ENCODE peak calls at places on chromosomes 6 and 20, in eight cellular contexts. Q is foreskin fibroblast; G is psoas muscle; Y is mesothelial cell of epicardium; X is activated CD4-positive, CD25-positive, alpha-beta regulatory T cell; T is adrenal gland; K is posterior cingulate gyrus; M is transverse colon. N is an unnamed sample.

GRCh38 chr20:57030611-57031600 is 235.5 kb downstream of the BMP7 start:
- DNase-seq in Q (peak), G (no peak), Y (no peak), X (no peak), T (no peak), K (no peak), M (no peak), N (peak)

GRCh38 chr6:39819676-39820075 is 27.5 kb downstream of the DAAM2 start:
- DNase-seq in Q (peak), G (no peak), Y (no peak), X (no peak), T (no peak), K (no peak), M (no peak), N (no peak)

GRCh38 chr6:105692630-105693212 is 289.8 kb upstream of the PREP start:
- DNase-seq in Q (no peak), G (no peak), Y (no peak), X (no peak), T (no peak), K (no peak), M (no peak), N (no peak)

GRCh38 chr6:112205521-112206458 is 48.6 kb downstream of the LAMA4 start:
- DNase-seq in Q (peak), G (no peak), Y (no peak), X (no peak), T (no peak), K (no peak), M (no peak), N (peak)

GRCh38 chr20:34978092-34978744 is 22.6 kb downstream of the MYH7B start:
- DNase-seq in Q (no peak), G (no peak), Y (no peak), X (no peak), T (no peak), K (peak), M (no peak), N (no peak)

GRCh38 chr20:52610749-52611148 is 361.4 kb upstream of the TSHZ2 start:
- DNase-seq in Q (no peak), G (no peak), Y (no peak), X (no peak), T (no peak), K (no peak), M (no peak), N (no peak)

GRCh38 chr6:150891886-150892485 is 26.5 kb downstream of the MTHFD1L start:
- DNase-seq in Q (peak), G (peak), Y (no peak), X (peak), T (peak), K (no peak), M (peak), N (peak)

GRCh38 chr6:161169690-161170089 is 104.2 kb downstream of the AGPAT4 start:
- DNase-seq in Q (peak), G (peak), Y (no peak), X (no peak), T (peak), K (no peak), M (no peak), N (no peak)

GRCh38 chr20:2914160-2914559 is 40.9 kb downstream of the PTPRA start:
- DNase-seq in Q (peak), G (no peak), Y (no peak), X (no peak), T (no peak), K (no peak), M (no peak), N (no peak)

GRCh38 chr6:115053169-115053860 is 710.5 kb upstream of the HS3ST5 start:
- DNase-seq in Q (no peak), G (no peak), Y (no peak), X (no peak), T (no peak), K (no peak), M (no peak), N (no peak)

GRCh38 chr6:49693512-49693911 is 19.8 kb downstream of the CRISP2 start:
- DNase-seq in Q (no peak), G (no peak), Y (no peak), X (no peak), T (no peak), K (no peak), M (no peak), N (no peak)

GRCh38 chr6:906920-907319 is 214.0 kb upstream of the EXOC2 start:
- DNase-seq in Q (no peak), G (no peak), Y (no peak), X (no peak), T (no peak), K (no peak), M (no peak), N (no peak)

GRCh38 chr6:122947355-122947754 is 48.7 kb upstream of the CLVS2 start:
- DNase-seq in Q (no peak), G (no peak), Y (no peak), X (no peak), T (no peak), K (no peak), M (no peak), N (no peak)

GRCh38 chr6:168605964-168606363 is 165.0 kb downstream of the SMOC2 start:
- DNase-seq in Q (no peak), G (no peak), Y (no peak), X (no peak), T (no peak), K (no peak), M (no peak), N (no peak)

GRCh38 chr6:96923871-96924493 is 546 bp upstream of the KLHL32 start:
- DNase-seq in Q (peak), G (no peak), Y (no peak), X (no peak), T (no peak), K (no peak), M (no peak), N (peak)

GRCh38 chr6:89197141-89197540 is 20.0 kb downstream of the GABRR1 start:
- DNase-seq in Q (no peak), G (no peak), Y (no peak), X (no peak), T (no peak), K (no peak), M (no peak), N (no peak)

GRCh38 chr6:49856282-49856681 is 10.1 kb downstream of the CRISP1 start:
- DNase-seq in Q (no peak), G (no peak), Y (no peak), X (no peak), T (no peak), K (no peak), M (no peak), N (no peak)

GRCh38 chr6:49995278-49995677 is 25.9 kb upstream of the DEFB113 start:
- DNase-seq in Q (no peak), G (no peak), Y (no peak), X (no peak), T (no peak), K (no peak), M (no peak), N (no peak)

GRCh38 chr20:8156603-8157079 is 24.6 kb downstream of the PLCB1 start:
- DNase-seq in Q (peak), G (no peak), Y (no peak), X (no peak), T (peak), K (no peak), M (no peak), N (peak)

GRCh38 chr6:27668442-27669275 is 195.8 kb upstream of the ZNF184 start:
- DNase-seq in Q (peak), G (no peak), Y (no peak), X (peak), T (no peak), K (no peak), M (peak), N (peak)

GRCh38 chr6:46909371-46909770 is 12.4 kb downstream of the ADGRF5 start:
- DNase-seq in Q (no peak), G (no peak), Y (no peak), X (no peak), T (no peak), K (no peak), M (no peak), N (no peak)

GRCh38 chr6:13874191-13874549 is 50.6 kb upstream of the RNF182 start:
- DNase-seq in Q (no peak), G (no peak), Y (no peak), X (no peak), T (no peak), K (no peak), M (no peak), N (no peak)

GRCh38 chr20:44064501-44065400 is 122.2 kb downstream of the JPH2 start:
- DNase-seq in Q (no peak), G (no peak), Y (no peak), X (no peak), T (no peak), K (no peak), M (no peak), N (no peak)

N was measured in EL.